ENCODE peak calls at places on chromosomes 7 and 10, in five cellular contexts. N is suprapubic skin, Y is SK-N-SH, M is right lobe of liver, T is astrocyte. J is an unnamed sample.

GRCh38 chr7:69109131-69109740 is 489.0 kb upstream of the AUTS2 start:
- DNase-seq in N (no peak), Y (no peak), M (no peak), T (no peak), J (no peak)

GRCh38 chr10:23742368-23742767 is 303.5 kb downstream of the OTUD1 start:
- DNase-seq in N (no peak), Y (no peak), M (no peak), T (no peak), J (no peak)

GRCh38 chr10:16585103-16585502 is 63.4 kb upstream of the C1QL3 start:
- DNase-seq in N (no peak), Y (no peak), M (no peak), T (no peak), J (no peak)

GRCh38 chr10:35040761-35041501 is 49.2 kb downstream of the CUL2 start:
- DNase-seq in N (no peak), Y (no peak), M (no peak), T (peak), J (peak)

GRCh38 chr7:150388306-150388705 is 9.2 kb downstream of the ZNF775 start:
- DNase-seq in N (no peak), Y (no peak), M (no peak), T (no peak), J (peak)

GRCh38 chr10:74502963-74503608 is 323.3 kb upstream of the KAT6B start:
- DNase-seq in N (no peak), Y (no peak), M (no peak), T (peak), J (no peak)

GRCh38 chr10:58886390-58886789 is 290.1 kb upstream of the PHYHIPL start:
- DNase-seq in N (no peak), Y (no peak), M (no peak), T (no peak), J (no peak)

GRCh38 chr10:129978322-129978721 is 14.2 kb upstream of the EBF3 start:
- DNase-seq in N (no peak), Y (no peak), M (no peak), T (no peak), J (no peak)

GRCh38 chr10:91883549-91884542 is 25.4 kb downstream of the FGFBP3 start:
- DNase-seq in N (no peak), Y (no peak), M (no peak), T (peak), J (peak)

DNA sequence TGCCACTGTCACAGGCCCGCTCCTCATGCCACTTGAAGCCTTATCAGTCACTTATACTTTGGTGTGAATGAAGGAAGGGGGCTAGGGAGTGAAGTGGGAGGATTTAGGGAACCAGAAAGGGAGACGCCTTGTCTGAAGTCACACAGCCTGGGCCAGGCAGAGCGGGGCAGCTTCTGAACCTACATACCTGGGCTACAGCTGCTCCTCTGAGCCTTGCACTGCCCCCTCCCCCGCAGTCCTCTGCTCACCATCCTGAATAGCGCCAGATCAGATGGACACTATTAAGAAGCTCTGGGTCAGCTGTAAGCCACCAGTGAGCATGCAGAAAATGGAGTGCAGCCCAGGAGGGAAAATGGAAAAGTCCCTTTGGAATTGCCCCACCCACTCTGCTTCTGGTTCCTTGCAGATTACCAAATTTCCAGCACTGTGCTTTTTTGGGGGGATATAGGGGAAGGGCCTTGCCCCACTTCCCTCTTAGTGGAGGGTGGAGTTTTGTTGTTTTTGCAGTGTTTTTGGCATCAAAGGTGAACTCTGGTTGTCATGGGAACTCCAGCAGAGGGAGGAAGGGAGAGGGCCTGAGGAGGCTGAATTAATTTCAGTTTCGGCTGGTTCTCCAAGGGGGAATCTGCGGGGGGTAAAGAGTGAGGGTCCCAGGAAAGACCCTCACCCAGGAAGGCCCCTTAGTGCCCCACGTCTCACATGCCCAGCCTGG is 34.9 kb upstream of the ADCYAP1R1 start:
- DNase-seq in N (no peak), Y (no peak), M (no peak), T (no peak), J (peak)
- H3K27ac ChIP-seq in N (no peak), Y (no peak), M (no peak), T (no peak), J (no peak)

DNA sequence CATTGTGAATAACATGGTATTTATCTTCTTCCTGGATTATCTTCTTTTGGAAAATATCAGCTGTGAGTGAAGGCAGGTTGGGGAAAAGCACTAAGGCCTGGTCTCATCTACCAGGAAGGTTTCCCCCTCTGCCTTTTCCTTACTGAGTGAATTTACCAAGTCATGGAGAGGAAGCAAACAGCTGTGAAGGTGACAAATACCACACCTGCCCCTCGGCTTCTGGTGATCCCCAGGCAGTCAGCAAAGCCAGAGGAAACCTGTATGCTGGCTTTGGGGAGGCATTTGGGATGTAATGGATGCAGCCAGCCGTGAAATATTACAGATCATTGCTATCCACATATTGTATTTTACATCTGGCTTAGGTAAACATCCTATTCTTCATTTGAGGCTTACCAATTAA is 24.2 kb downstream of the POM121L12 start:
- DNase-seq in N (no peak), Y (no peak), M (no peak), T (no peak), J (no peak)
- H3K4me3 ChIP-seq in N (no peak), Y (no peak), M (no peak), T (no peak), J (no peak)

DNA sequence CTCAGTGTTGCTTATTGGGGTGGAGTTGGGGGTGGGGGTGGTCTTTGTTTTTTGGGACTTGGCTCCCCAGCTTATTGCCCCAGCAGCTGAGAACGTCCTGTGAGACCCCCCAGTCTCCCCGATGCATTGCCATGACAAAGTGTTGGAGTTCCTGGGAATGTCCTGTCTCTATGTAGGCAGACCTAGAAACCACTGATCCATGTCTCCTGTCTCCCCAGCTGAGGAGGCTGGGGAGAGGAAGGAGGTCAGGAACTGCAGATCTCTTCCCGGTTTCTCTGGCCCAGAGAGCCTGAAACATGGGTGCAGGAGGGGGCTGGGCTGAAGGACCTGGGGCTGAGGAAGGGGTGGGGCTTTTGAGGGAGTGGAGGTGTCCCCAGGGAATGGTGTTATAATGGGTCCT is 80.2 kb upstream of the GTF2IRD1 start:
- DNase-seq in N (no peak), Y (no peak), M (no peak), T (no peak), J (no peak)
- H3K27ac ChIP-seq in N (no peak), Y (no peak), M (no peak), T (no peak), J (no peak)

DNA sequence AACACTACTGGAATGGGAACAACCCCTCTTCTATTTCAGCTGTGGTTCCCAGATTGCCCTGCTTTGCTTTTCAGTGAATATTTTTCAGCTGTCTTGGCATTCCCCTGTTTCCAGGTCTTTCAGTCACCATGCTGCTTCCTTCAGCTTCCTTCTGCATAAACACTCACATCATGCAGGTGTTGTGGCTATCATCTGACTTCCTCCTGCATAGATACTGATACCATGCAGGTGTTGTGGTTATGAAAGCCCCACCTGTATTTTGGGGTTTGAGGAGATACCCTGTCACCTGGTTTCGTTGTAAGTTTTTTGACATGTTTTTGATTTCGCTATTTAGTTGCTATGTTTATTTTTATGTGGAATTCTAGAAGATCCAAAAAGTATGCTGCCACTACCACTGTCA is 71.5 kb downstream of the SLC35B4 start:
- DNase-seq in N (no peak), Y (no peak), M (no peak), T (no peak), J (no peak)
- H3K4me3 ChIP-seq in N (no peak), Y (no peak), M (no peak), T (no peak), J (no peak)

GRCh38 chr10:127882391-127882790 is 10.3 kb downstream of the CLRN3 start:
- DNase-seq in N (no peak), Y (no peak), M (no peak), T (no peak), J (no peak)

GRCh38 chr10:127883516-127883915 is 9.2 kb downstream of the CLRN3 start:
- DNase-seq in N (no peak), Y (no peak), M (no peak), T (no peak), J (no peak)

GRCh38 chr10:127882801-127883459 is 9.8 kb downstream of the CLRN3 start:
- DNase-seq in N (no peak), Y (no peak), M (no peak), T (no peak), J (no peak)

GRCh38 chr10:127886371-127887051 is 6.2 kb downstream of the CLRN3 start:
- DNase-seq in N (no peak), Y (no peak), M (peak), T (no peak), J (no peak)

DNA sequence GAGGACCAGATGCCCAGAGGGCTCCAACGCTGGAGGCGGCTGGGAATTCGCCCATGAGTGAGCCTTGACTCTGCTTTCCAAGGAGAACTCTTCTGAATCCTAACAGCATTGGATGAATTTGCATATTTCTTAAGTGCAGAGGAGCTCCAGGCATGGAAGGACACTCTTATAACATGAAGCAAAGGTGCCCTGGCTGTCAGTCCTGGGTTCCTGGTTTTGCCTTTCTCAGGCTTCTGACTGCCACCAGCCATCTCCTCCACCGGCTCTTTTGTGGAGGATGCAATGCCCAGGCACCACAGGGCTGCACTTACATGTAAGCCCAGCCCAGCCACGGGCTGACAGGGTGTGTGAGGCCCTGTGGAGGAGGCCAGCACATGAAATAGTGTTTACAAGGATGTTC is 8.2 kb downstream of the CLRN3 start:
- DNase-seq in N (no peak), Y (no peak), M (no peak), T (no peak), J (no peak)
- H3K27ac ChIP-seq in N (no peak), Y (no peak), M (no peak), T (no peak), J (no peak)

GRCh38 chr10:8055420-8056349 is 1.2 kb downstream of the GATA3 start:
- DNase-seq in N (peak), Y (no peak), M (peak), T (no peak), J (no peak)
- H3K4me3 ChIP-seq in N (peak), Y (peak), M (peak), T (peak), J (no peak)